ENCODE peak calls at places on chromosomes 16 and 17, in eight cellular contexts. One of them, this sample, is unnamed. For H3K4me1, the result is how much of the 10 kb centered on the place peaks cover.

GRCh38 chr17:21452377-21453143 is 76.4 kb downstream of the KCNJ12 start:
- DNase-seq in HCT116: peak
- DNase-seq in tibial nerve: no peak
- DNase-seq in CD8-positive, alpha-beta T cell: peak
- DNase-seq in tibial artery: peak
- DNase-seq in GM23338: peak
- DNase-seq in lung: peak
- DNase-seq in adrenal gland: peak
- DNase-seq in this sample: peak

GRCh38 chr16:14531101-14531500 is 99.0 kb downstream of the PARN start:
- DNase-seq in HCT116: no peak
- DNase-seq in tibial nerve: no peak
- DNase-seq in CD8-positive, alpha-beta T cell: no peak
- DNase-seq in tibial artery: no peak
- DNase-seq in GM23338: no peak
- DNase-seq in lung: no peak
- DNase-seq in adrenal gland: no peak
- DNase-seq in this sample: no peak

GRCh38 chr16:30004811-30005242 is 6.0 kb downstream of the DOC2A start:
- DNase-seq in HCT116: no peak
- DNase-seq in tibial nerve: no peak
- DNase-seq in CD8-positive, alpha-beta T cell: no peak
- DNase-seq in tibial artery: no peak
- DNase-seq in GM23338: no peak
- DNase-seq in lung: no peak
- DNase-seq in adrenal gland: no peak
- DNase-seq in this sample: no peak

GRCh38 chr16:27852681-27853080 is 210.8 kb downstream of the GSG1L start:
- DNase-seq in HCT116: no peak
- DNase-seq in tibial nerve: no peak
- DNase-seq in CD8-positive, alpha-beta T cell: no peak
- DNase-seq in tibial artery: peak
- DNase-seq in GM23338: no peak
- DNase-seq in lung: no peak
- DNase-seq in adrenal gland: no peak
- DNase-seq in this sample: no peak

GRCh38 chr17:78197147-78197830 is 10.1 kb downstream of the AFMID start:
- DNase-seq in HCT116: no peak
- DNase-seq in tibial nerve: no peak
- DNase-seq in CD8-positive, alpha-beta T cell: no peak
- DNase-seq in tibial artery: no peak
- DNase-seq in GM23338: no peak
- DNase-seq in lung: no peak
- DNase-seq in adrenal gland: no peak
- DNase-seq in this sample: no peak

GRCh38 chr17:81340606-81341346 is 45.7 kb upstream of the SLC38A10 start:
- DNase-seq in HCT116: no peak
- DNase-seq in tibial nerve: no peak
- DNase-seq in CD8-positive, alpha-beta T cell: no peak
- DNase-seq in tibial artery: no peak
- DNase-seq in GM23338: no peak
- DNase-seq in lung: no peak
- DNase-seq in adrenal gland: peak
- DNase-seq in this sample: no peak

GRCh38 chr17:80142929-80143328 is 4.0 kb downstream of the EIF4A3 start:
- DNase-seq in HCT116: no peak
- DNase-seq in tibial nerve: no peak
- DNase-seq in CD8-positive, alpha-beta T cell: no peak
- DNase-seq in tibial artery: no peak
- DNase-seq in GM23338: no peak
- DNase-seq in lung: no peak
- DNase-seq in adrenal gland: no peak
- DNase-seq in this sample: no peak

GRCh38 chr16:23666919-23667659 is 11.6 kb upstream of the PLK1 start:
- DNase-seq in HCT116: no peak
- DNase-seq in tibial nerve: no peak
- DNase-seq in CD8-positive, alpha-beta T cell: no peak
- DNase-seq in tibial artery: no peak
- DNase-seq in GM23338: no peak
- DNase-seq in lung: no peak
- DNase-seq in adrenal gland: no peak
- DNase-seq in this sample: no peak

GRCh38 chr17:61805399-61805798 is 57.9 kb downstream of the BRIP1 start:
- DNase-seq in HCT116: peak
- DNase-seq in tibial nerve: no peak
- DNase-seq in CD8-positive, alpha-beta T cell: no peak
- DNase-seq in tibial artery: no peak
- DNase-seq in GM23338: no peak
- DNase-seq in lung: no peak
- DNase-seq in adrenal gland: no peak
- DNase-seq in this sample: no peak

GRCh38 chr16:48970216-48970615 is 311.4 kb downstream of the CBLN1 start:
- DNase-seq in HCT116: no peak
- DNase-seq in tibial nerve: no peak
- DNase-seq in CD8-positive, alpha-beta T cell: no peak
- DNase-seq in tibial artery: no peak
- DNase-seq in GM23338: no peak
- DNase-seq in lung: no peak
- DNase-seq in adrenal gland: no peak
- DNase-seq in this sample: no peak

GRCh38 chr17:80220709-80221215 is 535 bp downstream of the SLC26A11 start:
- DNase-seq in HCT116: no peak
- DNase-seq in tibial nerve: no peak
- DNase-seq in CD8-positive, alpha-beta T cell: peak
- DNase-seq in tibial artery: no peak
- DNase-seq in GM23338: peak
- DNase-seq in lung: no peak
- DNase-seq in adrenal gland: peak
- DNase-seq in this sample: no peak

GRCh38 chr16:6247150-6247549 is 1085.5 kb upstream of the RBFOX1 start:
- DNase-seq in HCT116: no peak
- DNase-seq in tibial nerve: no peak
- DNase-seq in CD8-positive, alpha-beta T cell: no peak
- DNase-seq in tibial artery: no peak
- DNase-seq in GM23338: no peak
- DNase-seq in lung: no peak
- DNase-seq in adrenal gland: no peak
- DNase-seq in this sample: no peak

GRCh38 chr16:47519037-47519436 is 57.9 kb downstream of the PHKB start:
- DNase-seq in HCT116: no peak
- DNase-seq in tibial nerve: no peak
- DNase-seq in CD8-positive, alpha-beta T cell: no peak
- DNase-seq in tibial artery: no peak
- DNase-seq in GM23338: no peak
- DNase-seq in lung: no peak
- DNase-seq in adrenal gland: no peak
- DNase-seq in this sample: no peak

GRCh38 chr16:12674524-12674923 is 129.2 kb downstream of the CPPED1 start:
- DNase-seq in HCT116: no peak
- DNase-seq in tibial nerve: no peak
- DNase-seq in CD8-positive, alpha-beta T cell: no peak
- DNase-seq in tibial artery: no peak
- DNase-seq in GM23338: no peak
- DNase-seq in lung: no peak
- DNase-seq in adrenal gland: no peak
- DNase-seq in this sample: no peak

GRCh38 chr17:39845052-39845976 is 18.8 kb downstream of the IKZF3 start:
- DNase-seq in HCT116: no peak
- DNase-seq in tibial nerve: no peak
- DNase-seq in CD8-positive, alpha-beta T cell: no peak
- DNase-seq in tibial artery: no peak
- DNase-seq in GM23338: no peak
- DNase-seq in lung: no peak
- DNase-seq in adrenal gland: no peak
- DNase-seq in this sample: no peak

GRCh38 chr17:1484586-1485310 is 7.7 kb downstream of the MYO1C start:
- DNase-seq in HCT116: peak
- DNase-seq in tibial nerve: no peak
- DNase-seq in CD8-positive, alpha-beta T cell: peak
- DNase-seq in tibial artery: peak
- DNase-seq in GM23338: peak
- DNase-seq in lung: peak
- DNase-seq in adrenal gland: peak
- DNase-seq in this sample: no peak

GRCh38 chr16:19639986-19640421 is 78.0 kb downstream of the KNOP1 start:
- DNase-seq in HCT116: no peak
- DNase-seq in tibial nerve: no peak
- DNase-seq in CD8-positive, alpha-beta T cell: no peak
- DNase-seq in tibial artery: no peak
- DNase-seq in GM23338: no peak
- DNase-seq in lung: no peak
- DNase-seq in adrenal gland: peak
- DNase-seq in this sample: no peak

GRCh38 chr16:477758-478157 is 49.8 kb upstream of the CAPN15 start:
- DNase-seq in HCT116: no peak
- DNase-seq in tibial nerve: no peak
- DNase-seq in CD8-positive, alpha-beta T cell: no peak
- DNase-seq in tibial artery: no peak
- DNase-seq in GM23338: no peak
- DNase-seq in lung: no peak
- DNase-seq in adrenal gland: peak
- DNase-seq in this sample: no peak

GRCh38 chr17:9529033-9529748 is 46.4 kb downstream of the STX8 start:
- DNase-seq in HCT116: no peak
- DNase-seq in tibial nerve: no peak
- DNase-seq in CD8-positive, alpha-beta T cell: no peak
- DNase-seq in tibial artery: no peak
- DNase-seq in GM23338: peak
- DNase-seq in lung: no peak
- DNase-seq in adrenal gland: no peak
- DNase-seq in this sample: no peak

GRCh38 chr17:81040791-81041337 is 5.9 kb downstream of the BAIAP2 start:
- DNase-seq in HCT116: no peak
- DNase-seq in tibial nerve: no peak
- DNase-seq in CD8-positive, alpha-beta T cell: peak
- DNase-seq in tibial artery: no peak
- DNase-seq in GM23338: peak
- DNase-seq in lung: no peak
- DNase-seq in adrenal gland: peak
- DNase-seq in this sample: no peak

GRCh38 chr16:24139282-24139681 is 116.9 kb upstream of the CACNG3 start:
- DNase-seq in HCT116: no peak
- DNase-seq in tibial nerve: no peak
- DNase-seq in CD8-positive, alpha-beta T cell: no peak
- DNase-seq in tibial artery: no peak
- DNase-seq in GM23338: peak
- DNase-seq in lung: no peak
- DNase-seq in adrenal gland: no peak
- DNase-seq in this sample: no peak

GRCh38 chr16:2429037-2429770 is at the start of gene CCNF:
- DNase-seq in HCT116: peak
- DNase-seq in tibial nerve: peak
- DNase-seq in CD8-positive, alpha-beta T cell: peak
- DNase-seq in tibial artery: peak
- DNase-seq in GM23338: peak
- DNase-seq in lung: peak
- DNase-seq in adrenal gland: peak
- DNase-seq in this sample: peak

GRCh38 chr16:2428787-2429036 is 535 bp upstream of the CCNF start:
- DNase-seq in HCT116: no peak
- DNase-seq in tibial nerve: no peak
- DNase-seq in CD8-positive, alpha-beta T cell: no peak
- DNase-seq in tibial artery: no peak
- DNase-seq in GM23338: no peak
- DNase-seq in lung: no peak
- DNase-seq in adrenal gland: no peak
- DNase-seq in this sample: no peak

GRCh38 chr16:2426941-2427361 is 2.3 kb upstream of the CCNF start:
- DNase-seq in HCT116: no peak
- DNase-seq in tibial nerve: no peak
- DNase-seq in CD8-positive, alpha-beta T cell: no peak
- DNase-seq in tibial artery: no peak
- DNase-seq in GM23338: no peak
- DNase-seq in lung: peak
- DNase-seq in adrenal gland: no peak
- DNase-seq in this sample: no peak

GRCh38 chr16:2427526-2427925 is 1.7 kb upstream of the CCNF start:
- DNase-seq in HCT116: no peak
- DNase-seq in tibial nerve: no peak
- DNase-seq in CD8-positive, alpha-beta T cell: no peak
- DNase-seq in tibial artery: no peak
- DNase-seq in GM23338: no peak
- DNase-seq in lung: no peak
- DNase-seq in adrenal gland: no peak
- DNase-seq in this sample: no peak

GRCh38 chr16:2428051-2428786 is 1.0 kb upstream of the CCNF start:
- DNase-seq in HCT116: no peak
- DNase-seq in tibial nerve: peak
- DNase-seq in CD8-positive, alpha-beta T cell: no peak
- DNase-seq in tibial artery: peak
- DNase-seq in GM23338: peak
- DNase-seq in lung: peak
- DNase-seq in adrenal gland: peak
- DNase-seq in this sample: no peak
- TF ChIP-seq CTCF in HCT116: peak
- TF ChIP-seq CTCF in tibial nerve: peak
- TF ChIP-seq CTCF in CD8-positive, alpha-beta T cell: no peak
- TF ChIP-seq CTCF in tibial artery: no peak
- TF ChIP-seq CTCF in GM23338: peak
- TF ChIP-seq CTCF in lung: no peak
- TF ChIP-seq CTCF in adrenal gland: no peak
- TF ChIP-seq CTCF in this sample: no peak

GRCh38 chr16:89360760-89361435 is 129.5 kb downstream of the ANKRD11 start:
- DNase-seq in HCT116: no peak
- DNase-seq in tibial nerve: no peak
- DNase-seq in CD8-positive, alpha-beta T cell: peak
- DNase-seq in tibial artery: no peak
- DNase-seq in GM23338: no peak
- DNase-seq in lung: no peak
- DNase-seq in adrenal gland: no peak
- DNase-seq in this sample: no peak
- H3K4me3 ChIP-seq in HCT116: no peak
- H3K4me3 ChIP-seq in tibial nerve: no peak
- H3K4me3 ChIP-seq in CD8-positive, alpha-beta T cell: peak
- H3K4me3 ChIP-seq in tibial artery: no peak
- H3K4me3 ChIP-seq in GM23338: peak
- H3K4me3 ChIP-seq in lung: no peak
- H3K4me3 ChIP-seq in adrenal gland: no peak
- H3K4me3 ChIP-seq in this sample: no peak

DNA sequence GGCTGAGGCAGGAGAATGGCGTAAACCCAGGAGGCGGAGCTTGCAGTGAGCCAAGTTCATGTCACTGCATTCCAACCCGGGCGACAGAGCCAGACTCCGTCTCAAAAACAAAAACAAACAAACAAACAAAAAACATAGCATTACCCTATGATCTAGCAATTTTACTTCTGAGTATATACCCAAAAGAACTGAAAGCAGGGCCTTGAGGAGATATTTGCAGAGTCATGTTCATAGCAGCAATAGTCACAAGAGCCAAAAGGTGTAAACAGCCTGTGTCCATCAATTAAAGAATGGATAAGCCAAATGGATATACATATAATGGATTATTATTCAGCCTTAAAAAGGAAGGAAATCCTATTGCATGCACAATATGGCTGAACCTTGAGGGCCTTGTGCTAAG is 63.1 kb downstream of the TOM1L2 start:
- DNase-seq in HCT116: no peak
- DNase-seq in tibial nerve: no peak
- DNase-seq in CD8-positive, alpha-beta T cell: no peak
- DNase-seq in tibial artery: no peak
- DNase-seq in GM23338: no peak
- DNase-seq in lung: no peak
- DNase-seq in adrenal gland: no peak
- DNase-seq in this sample: no peak
- H3K4me1 ChIP-seq in HCT116: under half
- H3K4me1 ChIP-seq in tibial nerve: under half
- H3K4me1 ChIP-seq in CD8-positive, alpha-beta T cell: under half
- H3K4me1 ChIP-seq in tibial artery: under half
- H3K4me1 ChIP-seq in GM23338: under half
- H3K4me1 ChIP-seq in lung: under half
- H3K4me1 ChIP-seq in adrenal gland: under half
- H3K4me1 ChIP-seq in this sample: under half

GRCh38 chr17:17109231-17109630 is 67.0 kb downstream of the MPRIP start:
- DNase-seq in HCT116: no peak
- DNase-seq in tibial nerve: no peak
- DNase-seq in CD8-positive, alpha-beta T cell: no peak
- DNase-seq in tibial artery: no peak
- DNase-seq in GM23338: no peak
- DNase-seq in lung: no peak
- DNase-seq in adrenal gland: no peak
- DNase-seq in this sample: no peak
- TF ChIP-seq CTCF in HCT116: no peak
- TF ChIP-seq CTCF in tibial nerve: no peak
- TF ChIP-seq CTCF in CD8-positive, alpha-beta T cell: no peak
- TF ChIP-seq CTCF in tibial artery: no peak
- TF ChIP-seq CTCF in GM23338: no peak
- TF ChIP-seq CTCF in lung: no peak
- TF ChIP-seq CTCF in adrenal gland: no peak
- TF ChIP-seq CTCF in this sample: peak

This sample was measured in right atrium auricular region.